ENCODE peak calls at places on chromosomes 3 and 15, in four cellular contexts. B is A549; G is psoas muscle; Q is CD8-positive, alpha-beta T cell. R is an unnamed sample.
A peak's percentile ranks its signal among the peaks of the same experiment; 100 is the strongest.

GRCh38 chr15:67030036-67030762 is 35.2 kb upstream of the SMAD3 start:
- DNase-seq in B (no peak), G (no peak), Q (no peak), R (no peak)

GRCh38 chr15:82543155-82543554 is 2.9 kb upstream of the RPS17 start:
- DNase-seq in B (no peak), G (no peak), Q (no peak), R (no peak)

GRCh38 chr3:38587548-38588131 is 61.8 kb downstream of the SCN5A start:
- DNase-seq in B (no peak), G (peak; percentile 31), Q (peak; percentile 23), R (no peak)

GRCh38 chr3:107241217-107241616 is 136.0 kb upstream of the CCDC54 start:
- DNase-seq in B (peak; percentile 49), G (no peak), Q (no peak), R (no peak)

GRCh38 chr3:147574622-147575021 is 165.5 kb downstream of the ZIC1 start:
- DNase-seq in B (no peak), G (no peak), Q (no peak), R (no peak)

GRCh38 chr3:172148702-172149565 is 109.6 kb downstream of the FNDC3B start:
- DNase-seq in B (no peak), G (no peak), Q (no peak), R (no peak)

GRCh38 chr3:87148020-87148419 is 79.1 kb upstream of the CHMP2B start:
- DNase-seq in B (no peak), G (no peak), Q (no peak), R (no peak)

GRCh38 chr3:15726043-15726442 is 71.7 kb downstream of the ANKRD28 start:
- DNase-seq in B (no peak), G (no peak), Q (no peak), R (no peak)

GRCh38 chr3:154886437-154886836 is 193.7 kb upstream of the MME start:
- DNase-seq in B (no peak), G (no peak), Q (no peak), R (no peak)

GRCh38 chr15:78906310-78906608 is 33.6 kb downstream of the MORF4L1 start:
- DNase-seq in B (no peak), G (no peak), Q (no peak), R (no peak)

GRCh38 chr3:179175358-179175757 is 27.2 kb downstream of the PIK3CA start:
- DNase-seq in B (no peak), G (no peak), Q (no peak), R (no peak)

GRCh38 chr3:50256978-50257890 is 11.7 kb upstream of the SEMA3B start:
- DNase-seq in B (no peak), G (no peak), Q (no peak), R (no peak)

GRCh38 chr3:127550758-127551157 is 39.8 kb downstream of the TPRA1 start:
- DNase-seq in B (no peak), G (no peak), Q (no peak), R (no peak)

GRCh38 chr15:52440414-52440813 is 88.3 kb downstream of the MYO5A start:
- DNase-seq in B (peak; percentile 33), G (peak; percentile 68), Q (no peak), R (no peak)

GRCh38 chr15:59501531-59502113 is 63.6 kb downstream of the FAM81A start:
- DNase-seq in B (peak; percentile 90), G (no peak), Q (no peak), R (no peak)

GRCh38 chr15:88664151-88664778 is 25.4 kb downstream of the ISG20 start:
- DNase-seq in B (no peak), G (no peak), Q (peak; percentile 74), R (peak; percentile 39)

GRCh38 chr3:35849963-35850362 is 210.6 kb downstream of the ARPP21 start:
- DNase-seq in B (no peak), G (no peak), Q (no peak), R (no peak)

GRCh38 chr3:54905230-54905888 is 22.5 kb downstream of the LRTM1 start:
- DNase-seq in B (no peak), G (no peak), Q (no peak), R (no peak)

GRCh38 chr3:18097473-18097872 is 327.7 kb downstream of the SATB1 start:
- DNase-seq in B (no peak), G (no peak), Q (no peak), R (no peak)

GRCh38 chr3:71185733-71186455 is 397.6 kb downstream of the FOXP1 start:
- DNase-seq in B (no peak), G (no peak), Q (no peak), R (peak; percentile 34)

GRCh38 chr15:25863067-25863967 is at the start of gene ATP10A:
- DNase-seq in B (no peak), G (peak; percentile 58), Q (peak; percentile 63), R (peak; percentile 31)

GRCh38 chr3:55698826-55699225 is 211.7 kb upstream of the WNT5A start:
- DNase-seq in B (no peak), G (no peak), Q (no peak), R (no peak)

GRCh38 chr3:122183893-122184590 is 574 bp downstream of the CASR start:
- DNase-seq in B (no peak), G (no peak), Q (no peak), R (no peak)

GRCh38 chr3:31974454-31974853 is 6.6 kb downstream of the OSBPL10 start:
- DNase-seq in B (no peak), G (no peak), Q (no peak), R (no peak)

GRCh38 chr15:57654136-57654845 is 52.2 kb upstream of the POLR2M start:
- DNase-seq in B (no peak), G (no peak), Q (no peak), R (no peak)

GRCh38 chr15:70781236-70781635 is 17.9 kb upstream of the UACA start:
- DNase-seq in B (no peak), G (no peak), Q (no peak), R (no peak)

GRCh38 chr3:129597792-129598381 is 8.6 kb downstream of the PLXND1 start:
- DNase-seq in B (no peak), G (no peak), Q (no peak), R (no peak)

GRCh38 chr3:177802151-177802900 is 605.0 kb upstream of the TBL1XR1 start:
- DNase-seq in B (no peak), G (no peak), Q (no peak), R (no peak)

GRCh38 chr3:25349828-25350227 is 78.2 kb upstream of the RARB start:
- DNase-seq in B (no peak), G (no peak), Q (no peak), R (no peak)

GRCh38 chr3:11727207-11727606 is 83.5 kb upstream of the VGLL4 start:
- DNase-seq in B (no peak), G (no peak), Q (no peak), R (no peak)

GRCh38 chr15:89335289-89336041 is 841 bp upstream of the POLG start:
- DNase-seq in B (no peak), G (peak; percentile 63), Q (no peak), R (peak; percentile 49)

GRCh38 chr15:65344909-65345275 is 32.9 kb downstream of the IGDCC3 start:
- DNase-seq in B (no peak), G (no peak), Q (no peak), R (no peak)

GRCh38 chr3:150146891-150147761 is 176.4 kb upstream of the PFN2 start:
- DNase-seq in B (no peak), G (peak; percentile 81), Q (no peak), R (no peak)

GRCh38 chr3:197029511-197030167 is at the start of gene MELTF:
- DNase-seq in B (peak; percentile 80), G (peak; percentile 79), Q (peak; percentile 82), R (peak; percentile 70)

GRCh38 chr3:112653881-112654300 is 12.9 kb upstream of the CCDC80 start:
- DNase-seq in B (peak; percentile 77), G (peak; percentile 59), Q (no peak), R (no peak)

GRCh38 chr3:71172951-71173350 is 410.6 kb downstream of the FOXP1 start:
- DNase-seq in B (no peak), G (no peak), Q (no peak), R (no peak)

GRCh38 chr3:139267300-139268246 is 76.2 kb upstream of the MRPS22 start:
- DNase-seq in B (no peak), G (no peak), Q (peak; percentile 15), R (no peak)

GRCh38 chr3:123791898-123792297 is 92.2 kb downstream of the MYLK start:
- DNase-seq in B (no peak), G (no peak), Q (no peak), R (no peak)
- H3K27ac ChIP-seq in B (peak overlapping the region; percentile 71), G (no peak overlapping the region), Q (no peak overlapping the region), R (no peak overlapping the region)

DNA sequence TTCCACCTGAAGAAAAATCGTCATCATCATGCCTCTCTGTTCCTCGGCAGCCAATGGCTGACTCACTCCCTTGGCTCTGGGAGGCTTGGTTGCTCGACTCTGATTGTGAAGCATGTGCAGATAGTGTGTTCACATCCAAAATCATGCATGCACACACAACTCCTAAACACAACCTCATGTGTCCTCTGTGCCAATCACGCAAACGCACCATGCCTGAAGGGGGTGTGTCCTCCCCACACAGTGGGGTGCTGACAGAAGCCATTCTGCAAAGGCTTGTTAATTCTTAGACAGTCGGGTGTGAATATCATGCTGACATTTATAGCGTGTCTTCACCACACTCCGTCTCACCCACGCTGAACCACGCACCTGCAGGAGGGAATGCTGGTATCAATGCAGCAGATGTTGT is 11.4 kb upstream of the CCDC174 start:
- DNase-seq in B (peak; percentile 31), G (no peak), Q (no peak), R (no peak)
- TF ChIP-seq CTCF in B (no peak), G (no peak), Q (no peak), R (no peak)

GRCh38 chr3:57803647-57804081 is 47.6 kb downstream of the SLMAP start:
- DNase-seq in B (peak; percentile 52), G (no peak), Q (no peak), R (no peak)
- H3K27ac ChIP-seq in B (peak overlapping the region; percentile 76), G (peak overlapping the region; percentile 65), Q (no peak overlapping the region), R (no peak overlapping the region)

GRCh38 chr15:85164841-85165466 is 183.3 kb downstream of the PDE8A start:
- DNase-seq in B (no peak), G (no peak), Q (no peak), R (no peak)

GRCh38 chr15:85172846-85173490 is 191.3 kb downstream of the PDE8A start:
- DNase-seq in B (no peak), G (no peak), Q (no peak), R (no peak)

GRCh38 chr15:85171736-85172135 is 190.1 kb downstream of the PDE8A start:
- DNase-seq in B (no peak), G (no peak), Q (no peak), R (no peak)

GRCh38 chr15:85167568-85167967 is 185.9 kb downstream of the PDE8A start:
- DNase-seq in B (no peak), G (no peak), Q (no peak), R (no peak)

DNA sequence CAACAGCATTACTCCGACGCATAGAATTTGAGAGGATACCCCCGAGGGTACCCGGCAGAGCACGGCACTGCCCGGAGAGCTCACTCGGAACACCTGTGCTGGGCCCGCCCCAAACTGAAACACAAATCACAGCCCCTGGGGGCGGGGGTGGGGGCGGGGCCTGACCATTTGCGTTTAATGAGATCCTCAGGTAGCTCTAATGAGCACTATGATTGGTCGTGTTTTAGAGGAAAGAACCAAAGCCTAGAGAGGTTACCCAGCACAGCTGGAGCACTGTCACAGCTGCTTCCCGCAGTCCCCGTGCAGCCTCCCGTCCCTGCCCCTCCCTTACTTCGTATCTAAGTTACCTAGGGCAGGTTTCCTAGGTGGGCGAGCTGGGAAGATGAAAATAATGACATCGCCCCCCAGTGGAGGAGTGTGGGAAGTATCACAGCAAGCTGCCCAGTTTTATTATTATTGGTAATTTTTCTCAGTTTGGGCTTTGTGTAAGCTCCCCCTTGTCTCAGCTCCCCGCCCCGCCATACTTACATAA is 187.1 kb downstream of the PDE8A start:
- DNase-seq in B (peak; percentile 73), G (no peak), Q (peak; percentile 50), R (peak; percentile 41)
- TF ChIP-seq CTCF in B (peak; percentile 84), G (peak; percentile 28), Q (peak; percentile 52), R (peak; percentile 57)

R was measured in CD4-positive, alpha-beta T cell.